ENCODE peak calls at places on chromosomes 6 and 20, in six cellular contexts. Y, P, Q, C, S and I are unnamed samples.

GRCh38 chr6:52426667-52427066 is 6.5 kb downstream of the EFHC1 start:
- DNase-seq in P (no peak), Q (no peak), C (no peak), Y (no peak), S (no peak), I (no peak)

GRCh38 chr6:39998126-39998525 is 63.9 kb upstream of the MOCS1 start:
- DNase-seq in P (no peak), Q (no peak), Y (no peak), S (no peak), C (no peak), I (no peak)

GRCh38 chr20:61963149-61963548 is 102.5 kb downstream of the TAF4 start:
- DNase-seq in P (no peak), Q (no peak), S (no peak), Y (no peak), C (no peak), I (no peak)

GRCh38 chr20:51528263-51529026 is 14.1 kb downstream of the NFATC2 start:
- DNase-seq in P (no peak), S (peak; percentile 67), C (peak; percentile 60), Y (no peak), Q (no peak), I (no peak)

GRCh38 chr6:37783831-37784584 is 35.5 kb upstream of the ZFAND3 start:
- DNase-seq in Q (peak; percentile 50), C (no peak), P (peak; percentile 44), Y (no peak), S (no peak), I (no peak)

GRCh38 chr6:24696097-24696496 is 22.9 kb downstream of the C6orf62 start:
- DNase-seq in Y (no peak), C (no peak), Q (no peak), P (no peak), S (no peak), I (no peak)

GRCh38 chr6:135909737-135910387 is 58.4 kb downstream of the PDE7B start:
- DNase-seq in C (peak; percentile 40), Q (peak; percentile 71), S (peak; percentile 72), Y (peak; percentile 62), P (peak; percentile 21), I (peak; percentile 53)

GRCh38 chr6:51495016-51495805 is 592.2 kb downstream of the PKHD1 start:
- DNase-seq in P (no peak), Y (no peak), C (no peak), Q (no peak), S (no peak), I (no peak)

GRCh38 chr6:151784441-151785214 is 22.9 kb upstream of the ESR1 start:
- DNase-seq in Q (peak; percentile 57), C (no peak), S (no peak), P (no peak), Y (no peak), I (peak; percentile 38)

GRCh38 chr6:40892223-40892622 is 146.8 kb downstream of the UNC5CL start:
- DNase-seq in C (no peak), Q (no peak), P (no peak), S (no peak), Y (no peak), I (no peak)

GRCh38 chr20:35404614-35405259 is 7.0 kb downstream of the UQCC1 start:
- DNase-seq in P (no peak), S (no peak), Y (no peak), C (no peak), Q (no peak), I (no peak)

GRCh38 chr6:54595844-54596243 is 250.7 kb upstream of the FAM83B start:
- DNase-seq in P (no peak), Q (peak; percentile 5), C (no peak), S (no peak), Y (no peak), I (peak; percentile 71)

GRCh38 chr20:1187605-1188171 is 2.9 kb upstream of the TMEM74B start:
- DNase-seq in S (no peak), Q (no peak), C (no peak), Y (no peak), P (no peak), I (no peak)

GRCh38 chr20:50560867-50561266 is 50.7 kb downstream of the PTPN1 start:
- DNase-seq in Q (no peak), C (no peak), Y (no peak), S (no peak), P (no peak), I (no peak)

GRCh38 chr20:50536333-50536732 is 26.1 kb downstream of the PTPN1 start:
- DNase-seq in Y (no peak), S (no peak), P (no peak), C (no peak), Q (no peak), I (no peak)

GRCh38 chr6:133923938-133924593 is 29.0 kb upstream of the TBPL1 start:
- DNase-seq in Y (peak; percentile 65), P (peak; percentile 34), C (peak; percentile 24), Q (peak; percentile 81), S (peak; percentile 64), I (peak; percentile 74)

GRCh38 chr6:56510984-56511531 is 131.6 kb downstream of the DST start:
- DNase-seq in P (no peak), Q (no peak), Y (no peak), C (no peak), S (no peak), I (no peak)

GRCh38 chr6:166241974-166242373 is 66.2 kb downstream of the PRR18 start:
- DNase-seq in S (no peak), Q (no peak), P (no peak), Y (no peak), C (no peak), I (no peak)

GRCh38 chr6:136424901-136425300 is 125.3 kb downstream of the MAP7 start:
- DNase-seq in S (no peak), Q (no peak), P (no peak), Y (no peak), C (no peak), I (no peak)

GRCh38 chr6:126804255-126805064 is 314.0 kb upstream of the RSPO3 start:
- DNase-seq in S (no peak), P (no peak), Q (peak; percentile 66), Y (peak; percentile 59), C (no peak), I (peak; percentile 46)

GRCh38 chr6:110544472-110544871 is 68.1 kb upstream of the SLC22A16 start:
- DNase-seq in Y (no peak), Q (no peak), S (no peak), P (no peak), C (no peak), I (no peak)

GRCh38 chr20:20732641-20733040 is 20.2 kb upstream of the RALGAPA2 start:
- DNase-seq in Q (no peak), Y (no peak), P (no peak), C (no peak), S (no peak), I (no peak)